ENCODE peak calls at places on chromosomes 5 and 9, in four cellular contexts. One of them, this sample, is unnamed.

GRCh38 chr5:179272326-179273073 is 72.8 kb downstream of the ADAMTS2 start:
- DNase-seq in AG04450: no peak
- DNase-seq in neural progenitor cell: peak; percentile 31
- DNase-seq in aorta: peak; percentile 62
- DNase-seq in this sample: no peak

GRCh38 chr9:108994695-108995094 is 18.6 kb downstream of the CTNNAL1 start:
- DNase-seq in neural progenitor cell: no peak
- DNase-seq in aorta: no peak
- DNase-seq in AG04450: no peak
- DNase-seq in this sample: no peak

GRCh38 chr5:143645356-143645755 is 166.6 kb upstream of the HMHB1 start:
- DNase-seq in AG04450: no peak
- DNase-seq in aorta: no peak
- DNase-seq in neural progenitor cell: no peak
- DNase-seq in this sample: no peak

GRCh38 chr9:116984111-116984510 is 297.0 kb downstream of the TRIM32 start:
- DNase-seq in AG04450: no peak
- DNase-seq in aorta: no peak
- DNase-seq in neural progenitor cell: no peak
- DNase-seq in this sample: no peak

GRCh38 chr9:98530275-98530674 is 178.5 kb downstream of the GABBR2 start:
- DNase-seq in neural progenitor cell: no peak
- DNase-seq in AG04450: no peak
- DNase-seq in aorta: no peak
- DNase-seq in this sample: no peak

GRCh38 chr9:110640736-110641135 is 27.9 kb upstream of the MUSK start:
- DNase-seq in aorta: no peak
- DNase-seq in AG04450: no peak
- DNase-seq in neural progenitor cell: peak; percentile 3
- DNase-seq in this sample: no peak

GRCh38 chr5:1781726-1782384 is 17.8 kb downstream of the MRPL36 start:
- DNase-seq in AG04450: no peak
- DNase-seq in neural progenitor cell: no peak
- DNase-seq in aorta: peak; percentile 49
- DNase-seq in this sample: no peak

GRCh38 chr5:161966544-161966943 is 101.0 kb upstream of the GABRG2 start:
- DNase-seq in AG04450: no peak
- DNase-seq in neural progenitor cell: peak; percentile 43
- DNase-seq in aorta: no peak
- DNase-seq in this sample: no peak

GRCh38 chr9:78599939-78600338 is 303.0 kb downstream of the PSAT1 start:
- DNase-seq in aorta: no peak
- DNase-seq in AG04450: no peak
- DNase-seq in neural progenitor cell: no peak
- DNase-seq in this sample: no peak

GRCh38 chr9:112546149-112547012 is 59.8 kb downstream of the KIAA1958 start:
- DNase-seq in aorta: no peak
- DNase-seq in neural progenitor cell: no peak
- DNase-seq in AG04450: no peak
- DNase-seq in this sample: peak; percentile 18

GRCh38 chr9:126935630-126936029 is 21.0 kb downstream of the RALGPS1 start:
- DNase-seq in aorta: no peak
- DNase-seq in AG04450: no peak
- DNase-seq in neural progenitor cell: no peak
- DNase-seq in this sample: no peak

GRCh38 chr5:171521679-171522078 is 102.2 kb downstream of the FGF18 start:
- DNase-seq in aorta: no peak
- DNase-seq in AG04450: no peak
- DNase-seq in neural progenitor cell: no peak
- DNase-seq in this sample: peak; percentile 17

GRCh38 chr9:107484117-107484723 is 5.3 kb downstream of the KLF4 start:
- DNase-seq in neural progenitor cell: peak; percentile 79
- DNase-seq in aorta: no peak
- DNase-seq in AG04450: peak; percentile 59
- DNase-seq in this sample: peak; percentile 71

GRCh38 chr9:88852794-88853193 is 138.5 kb upstream of the S1PR3 start:
- DNase-seq in aorta: no peak
- DNase-seq in AG04450: peak; percentile 71
- DNase-seq in neural progenitor cell: no peak
- DNase-seq in this sample: no peak

GRCh38 chr9:72394061-72394460 is 29.1 kb upstream of the ZFAND5 start:
- DNase-seq in neural progenitor cell: no peak
- DNase-seq in aorta: no peak
- DNase-seq in AG04450: no peak
- DNase-seq in this sample: no peak

GRCh38 chr5:133029321-133029720 is 3.0 kb upstream of the ZCCHC10 start:
- DNase-seq in neural progenitor cell: no peak
- DNase-seq in AG04450: no peak
- DNase-seq in aorta: no peak
- DNase-seq in this sample: no peak

GRCh38 chr5:6246820-6247437 is 131.4 kb downstream of the MED10 start:
- DNase-seq in AG04450: no peak
- DNase-seq in aorta: no peak
- DNase-seq in neural progenitor cell: no peak
- DNase-seq in this sample: no peak

GRCh38 chr5:14472986-14473567 is 108.5 kb upstream of the OTULINL start:
- DNase-seq in neural progenitor cell: peak; percentile 64
- DNase-seq in AG04450: no peak
- DNase-seq in aorta: no peak
- DNase-seq in this sample: no peak

GRCh38 chr9:35914307-35914807 is 5.1 kb downstream of the SPAAR start:
- DNase-seq in AG04450: no peak
- DNase-seq in aorta: peak; percentile 79
- DNase-seq in neural progenitor cell: peak; percentile 74
- DNase-seq in this sample: peak; percentile 91

GRCh38 chr5:154653764-154654483 is 101.3 kb upstream of the LARP1 start:
- DNase-seq in aorta: no peak
- DNase-seq in neural progenitor cell: no peak
- DNase-seq in AG04450: no peak
- DNase-seq in this sample: peak; percentile 23

GRCh38 chr9:35042081-35042604 is 30.3 kb downstream of the VCP start:
- DNase-seq in neural progenitor cell: no peak
- DNase-seq in aorta: no peak
- DNase-seq in AG04450: no peak
- DNase-seq in this sample: no peak

GRCh38 chr9:74609671-74610416 is 112.7 kb downstream of the RORB start:
- DNase-seq in aorta: no peak
- DNase-seq in neural progenitor cell: peak; percentile 8
- DNase-seq in AG04450: no peak
- DNase-seq in this sample: no peak

GRCh38 chr5:174386846-174387245 is 337.5 kb upstream of the MSX2 start:
- DNase-seq in AG04450: no peak
- DNase-seq in aorta: no peak
- DNase-seq in neural progenitor cell: no peak
- DNase-seq in this sample: no peak

GRCh38 chr5:135129307-135129706 is 95.3 kb upstream of the PITX1 start:
- DNase-seq in neural progenitor cell: no peak
- DNase-seq in AG04450: no peak
- DNase-seq in aorta: no peak
- DNase-seq in this sample: peak; percentile 38

GRCh38 chr5:150638488-150639316 is 1.8 kb upstream of the SYNPO start:
- DNase-seq in aorta: peak; percentile 64
- DNase-seq in neural progenitor cell: no peak
- DNase-seq in AG04450: no peak
- DNase-seq in this sample: no peak

GRCh38 chr5:66958984-66959641 is 237.5 kb downstream of the CD180 start:
- DNase-seq in AG04450: peak; percentile 43
- DNase-seq in neural progenitor cell: peak; percentile 21
- DNase-seq in aorta: no peak
- DNase-seq in this sample: no peak

GRCh38 chr5:96297867-96298266 is 135.2 kb downstream of the PCSK1 start:
- DNase-seq in aorta: no peak
- DNase-seq in AG04450: peak; percentile 98
- DNase-seq in neural progenitor cell: no peak
- DNase-seq in this sample: no peak

GRCh38 chr5:3736466-3736865 is 140.8 kb downstream of the IRX1 start:
- DNase-seq in neural progenitor cell: no peak
- DNase-seq in AG04450: no peak
- DNase-seq in aorta: no peak
- DNase-seq in this sample: no peak

GRCh38 chr9:33151007-33151557 is 16.1 kb downstream of the B4GALT1 start:
- DNase-seq in AG04450: peak; percentile 90
- DNase-seq in aorta: no peak
- DNase-seq in neural progenitor cell: no peak
- DNase-seq in this sample: peak; percentile 73

GRCh38 chr9:81861644-81862043 is 66.6 kb upstream of the SPATA31D4 start:
- DNase-seq in aorta: no peak
- DNase-seq in AG04450: no peak
- DNase-seq in neural progenitor cell: no peak
- DNase-seq in this sample: no peak

DNA sequence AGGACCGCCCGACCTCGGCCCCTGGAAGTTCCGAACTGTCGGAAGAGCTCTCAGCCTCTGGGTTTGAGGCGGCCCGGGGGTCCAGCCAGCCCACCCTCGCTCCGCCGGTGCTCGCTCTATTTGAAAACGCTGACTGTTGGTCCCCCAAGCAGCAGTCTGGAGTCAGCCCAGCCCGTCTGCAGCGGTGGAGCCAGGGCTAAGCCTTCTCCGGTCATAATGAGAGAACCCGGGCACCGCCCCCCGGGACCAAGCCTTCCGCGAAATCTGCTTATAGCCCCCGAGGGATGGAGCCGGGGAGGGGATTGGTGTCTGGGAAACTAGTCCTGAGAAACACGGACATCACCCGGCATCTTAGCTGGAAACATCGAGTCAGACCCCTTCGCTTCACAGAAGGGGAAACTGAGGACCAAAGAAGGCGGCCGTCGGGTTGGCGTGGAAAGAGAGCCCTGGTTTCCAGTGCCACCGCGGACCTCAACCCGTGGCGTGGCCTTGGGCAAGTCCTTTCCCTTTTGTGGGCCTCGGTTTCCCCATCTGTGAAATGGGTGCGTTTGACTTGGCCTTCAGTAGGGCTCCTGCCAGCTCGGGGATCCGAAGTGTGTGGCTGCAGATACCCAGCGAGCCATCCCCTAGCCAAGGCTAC is 999 bp downstream of the ADAM19 start:
- DNase-seq in aorta: peak; percentile 86
- DNase-seq in neural progenitor cell: peak; percentile 72
- DNase-seq in AG04450: no peak
- DNase-seq in this sample: no peak
- H3K27ac ChIP-seq in aorta: no peak overlapping the region
- H3K27ac ChIP-seq in neural progenitor cell: no peak overlapping the region
- H3K27ac ChIP-seq in AG04450: peak overlapping the region; percentile 78
- H3K27ac ChIP-seq in this sample: peak overlapping the region; percentile 89

GRCh38 chr9:137227853-137228514 is 682 bp downstream of the RNF224 start:
- DNase-seq in AG04450: no peak
- DNase-seq in neural progenitor cell: no peak
- DNase-seq in aorta: no peak
- DNase-seq in this sample: no peak

GRCh38 chr9:137225701-137226331 is 842 bp downstream of the CYSRT1 start:
- DNase-seq in neural progenitor cell: no peak
- DNase-seq in aorta: no peak
- DNase-seq in AG04450: no peak
- DNase-seq in this sample: no peak

GRCh38 chr9:137227057-137227852 is at the start of gene RNF224:
- DNase-seq in neural progenitor cell: peak; percentile 93
- DNase-seq in AG04450: peak; percentile 38
- DNase-seq in aorta: peak; percentile 91
- DNase-seq in this sample: peak; percentile 87

GRCh38 chr9:137224850-137225694 is at the start of gene CYSRT1:
- DNase-seq in AG04450: no peak
- DNase-seq in neural progenitor cell: no peak
- DNase-seq in aorta: no peak
- DNase-seq in this sample: peak; percentile 53

GRCh38 chr9:137226338-137227056 is 805 bp upstream of the RNF224 start:
- DNase-seq in AG04450: no peak
- DNase-seq in aorta: no peak
- DNase-seq in neural progenitor cell: no peak
- DNase-seq in this sample: no peak
- H3K27ac ChIP-seq in AG04450: no peak overlapping the region
- H3K27ac ChIP-seq in aorta: no peak overlapping the region
- H3K27ac ChIP-seq in neural progenitor cell: no peak overlapping the region
- H3K27ac ChIP-seq in this sample: no peak overlapping the region

GRCh38 chr5:33539192-33539591 is 98.4 kb downstream of the TARS1 start:
- DNase-seq in neural progenitor cell: no peak
- DNase-seq in aorta: no peak
- DNase-seq in AG04450: peak; percentile 3
- DNase-seq in this sample: no peak
- H3K27ac ChIP-seq in neural progenitor cell: no peak overlapping the region
- H3K27ac ChIP-seq in aorta: no peak overlapping the region
- H3K27ac ChIP-seq in AG04450: no peak overlapping the region
- H3K27ac ChIP-seq in this sample: no peak overlapping the region

GRCh38 chr9:91911681-91912080 is 38.3 kb downstream of the ROR2 start:
- DNase-seq in aorta: no peak
- DNase-seq in neural progenitor cell: no peak
- DNase-seq in AG04450: no peak
- DNase-seq in this sample: no peak
- H3K27ac ChIP-seq in aorta: no peak overlapping the region
- H3K27ac ChIP-seq in neural progenitor cell: no peak overlapping the region
- H3K27ac ChIP-seq in AG04450: no peak overlapping the region
- H3K27ac ChIP-seq in this sample: no peak overlapping the region

GRCh38 chr5:75513841-75514240 is 2.1 kb downstream of the POLK start:
- DNase-seq in neural progenitor cell: no peak
- DNase-seq in aorta: no peak
- DNase-seq in AG04450: no peak
- DNase-seq in this sample: no peak
- H3K27ac ChIP-seq in neural progenitor cell: no peak overlapping the region
- H3K27ac ChIP-seq in aorta: no peak overlapping the region
- H3K27ac ChIP-seq in AG04450: no peak overlapping the region
- H3K27ac ChIP-seq in this sample: no peak overlapping the region

GRCh38 chr9:70043689-70044449 is at the start of gene MAMDC2:
- DNase-seq in AG04450: no peak
- DNase-seq in neural progenitor cell: peak; percentile 78
- DNase-seq in aorta: peak; percentile 81
- DNase-seq in this sample: no peak
- H3K27ac ChIP-seq in AG04450: no peak within 1 kb of the TSS
- H3K27ac ChIP-seq in neural progenitor cell: peak within 1 kb of the TSS; percentile 93
- H3K27ac ChIP-seq in aorta: no peak within 1 kb of the TSS
- H3K27ac ChIP-seq in this sample: no peak within 1 kb of the TSS

GRCh38 chr9:134625361-134626140 is 16.1 kb upstream of the COL5A1 start:
- DNase-seq in AG04450: no peak
- DNase-seq in neural progenitor cell: no peak
- DNase-seq in aorta: peak; percentile 60
- DNase-seq in this sample: no peak
- H3K27ac ChIP-seq in AG04450: peak overlapping the region; percentile 39
- H3K27ac ChIP-seq in neural progenitor cell: no peak overlapping the region
- H3K27ac ChIP-seq in aorta: no peak overlapping the region
- H3K27ac ChIP-seq in this sample: no peak overlapping the region

DNA sequence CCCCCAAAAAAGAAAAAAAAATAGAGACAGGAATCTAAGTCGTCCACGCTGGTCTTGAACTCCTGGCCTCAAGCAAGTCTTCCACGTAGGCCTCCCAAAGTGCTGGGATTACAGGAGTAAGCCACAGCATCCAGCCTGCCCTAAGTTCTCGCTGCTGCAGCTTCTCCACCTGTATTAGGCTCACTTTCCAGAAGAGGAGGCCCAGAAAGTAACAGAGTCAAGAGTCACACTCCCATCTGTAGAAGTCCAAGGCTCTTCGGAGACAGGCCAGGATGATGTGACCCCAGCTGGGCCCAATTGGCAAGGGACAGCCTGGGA is 1.8 kb downstream of the EEIG1 start:
- DNase-seq in AG04450: no peak
- DNase-seq in aorta: no peak
- DNase-seq in neural progenitor cell: no peak
- DNase-seq in this sample: no peak
- H3K27ac ChIP-seq in AG04450: peak overlapping the region; percentile 21
- H3K27ac ChIP-seq in aorta: no peak overlapping the region
- H3K27ac ChIP-seq in neural progenitor cell: no peak overlapping the region
- H3K27ac ChIP-seq in this sample: peak overlapping the region; percentile 98

This sample was measured in small intestine.